ENCODE peak calls at places on chromosomes 3 and 15, in nine cellular contexts. E is foreskin fibroblast; J is naive thymus-derived CD8-positive, alpha-beta T cell; H is choroid plexus epithelial cell; Y is tibial artery; A is activated T-cell treated with anti-CD3 and anti-CD28 coated beads, Interleukin-2, amount 50 U/mL, for 72 hours; N is neural progenitor cell; R is ELR; K is NCI-H460. V is an unnamed sample.

GRCh38 chr3:149235599-149236424 is 14.2 kb upstream of the CP start:
- DNase-seq in E (no peak), J (no peak), H (no peak), Y (no peak), A (no peak), N (no peak), R (no peak), K (no peak), V (no peak)

GRCh38 chr3:13896473-13897154 is 16.7 kb upstream of the WNT7A start:
- DNase-seq in E (peak; percentile 72), J (peak; percentile 40), H (peak; percentile 82), Y (peak; percentile 64), A (peak; percentile 62), N (peak; percentile 88), R (peak; percentile 75), K (peak; percentile 59), V (no peak)

GRCh38 chr3:177358968-177359600 is 161.8 kb upstream of the TBL1XR1 start:
- DNase-seq in E (no peak), J (peak; percentile 13), H (peak; percentile 40), Y (peak; percentile 72), A (peak; percentile 45), N (peak; percentile 74), R (peak; percentile 23), K (peak; percentile 84), V (peak; percentile 35)

GRCh38 chr3:53464424-53464823 is 30.0 kb upstream of the CACNA1D start:
- DNase-seq in E (peak; percentile 6), J (no peak), H (peak; percentile 36), Y (no peak), A (no peak), N (no peak), R (peak; percentile 20), K (no peak), V (no peak)

GRCh38 chr3:160771811-160772459 is 15.9 kb downstream of the PPM1L start:
- DNase-seq in E (no peak), J (no peak), H (no peak), Y (no peak), A (no peak), N (no peak), R (no peak), K (no peak), V (no peak)

GRCh38 chr15:48868549-48868948 is 9.4 kb upstream of the EID1 start:
- DNase-seq in E (peak; percentile 84), J (no peak), H (peak; percentile 89), Y (no peak), A (no peak), N (no peak), R (peak; percentile 88), K (peak; percentile 89), V (no peak)

GRCh38 chr3:89113887-89114840 is 6.7 kb downstream of the EPHA3 start:
- DNase-seq in E (peak; percentile 81), J (no peak), H (peak; percentile 78), Y (peak; percentile 76), A (peak; percentile 29), N (peak; percentile 87), R (peak; percentile 24), K (peak; percentile 64), V (peak; percentile 18)

GRCh38 chr3:39052613-39053012 is 797 bp downstream of the WDR48 start:
- DNase-seq in E (peak; percentile 5), J (peak; percentile 2), H (no peak), Y (no peak), A (no peak), N (peak; percentile 39), R (peak; percentile 11), K (no peak), V (no peak)

GRCh38 chr3:187188931-187189330 is 8.4 kb upstream of the RTP1 start:
- DNase-seq in E (no peak), J (no peak), H (no peak), Y (no peak), A (no peak), N (no peak), R (no peak), K (no peak), V (no peak)

GRCh38 chr3:173732237-173732636 is 334.7 kb downstream of the NLGN1 start:
- DNase-seq in E (no peak), J (no peak), H (no peak), Y (no peak), A (no peak), N (peak; percentile 24), R (peak; percentile 52), K (no peak), V (no peak)

GRCh38 chr15:72239652-72240051 is 8.7 kb upstream of the PKM start:
- DNase-seq in E (no peak), J (no peak), H (no peak), Y (no peak), A (no peak), N (no peak), R (no peak), K (no peak), V (no peak)

GRCh38 chr15:64461577-64462162 is 1.3 kb downstream of the ZNF609 start:
- DNase-seq in E (peak; percentile 34), J (no peak), H (peak; percentile 41), Y (no peak), A (peak; percentile 44), N (peak; percentile 77), R (no peak), K (no peak), V (no peak)

GRCh38 chr15:93033434-93034045 is 55.5 kb downstream of the RGMA start:
- DNase-seq in E (no peak), J (no peak), H (no peak), Y (peak; percentile 49), A (no peak), N (no peak), R (no peak), K (no peak), V (no peak)

GRCh38 chr3:2713923-2714322 is 396.3 kb downstream of the IL5RA start:
- DNase-seq in E (no peak), J (no peak), H (peak; percentile 8), Y (no peak), A (no peak), N (no peak), R (no peak), K (no peak), V (no peak)

GRCh38 chr3:134901461-134901860 is 106.4 kb downstream of the EPHB1 start:
- DNase-seq in E (no peak), J (no peak), H (no peak), Y (no peak), A (no peak), N (no peak), R (no peak), K (no peak), V (no peak)

GRCh38 chr3:188472331-188472730 is 318.4 kb downstream of the LPP start:
- DNase-seq in E (peak; percentile 17), J (no peak), H (peak; percentile 34), Y (no peak), A (no peak), N (no peak), R (no peak), K (no peak), V (no peak)

GRCh38 chr15:74723754-74724334 is 1.5 kb downstream of the CYP1A1 start:
- DNase-seq in E (peak; percentile 58), J (no peak), H (peak; percentile 73), Y (no peak), A (peak; percentile 12), N (peak; percentile 89), R (peak; percentile 68), K (peak; percentile 41), V (no peak)

GRCh38 chr3:150220791-150221190 is 187.3 kb upstream of the TSC22D2 start:
- DNase-seq in E (peak; percentile 35), J (no peak), H (no peak), Y (no peak), A (no peak), N (peak; percentile 59), R (no peak), K (no peak), V (no peak)

GRCh38 chr3:104907507-104907906 is 459.2 kb upstream of the ALCAM start:
- DNase-seq in E (peak; percentile 86), J (no peak), H (peak; percentile 85), Y (no peak), A (no peak), N (no peak), R (peak; percentile 93), K (no peak), V (no peak)

GRCh38 chr15:89826671-89827655 is 12.3 kb upstream of the ANPEP start:
- DNase-seq in E (no peak), J (no peak), H (no peak), Y (no peak), A (no peak), N (no peak), R (no peak), K (no peak), V (no peak)

GRCh38 chr3:39892068-39892467 is 82.7 kb downstream of the MYRIP start:
- DNase-seq in E (no peak), J (no peak), H (no peak), Y (no peak), A (no peak), N (no peak), R (no peak), K (no peak), V (no peak)

V was measured in memory B cell.